ENCODE peak calls at places on chromosomes 7 and 10, in seven cellular contexts. Q, P, L, E, N, S and J are unnamed samples. For H3K4me1, the result is how much of the 10 kb centered on the place peaks cover.

GRCh38 chr7:139702811-139703467 is 74.9 kb downstream of the HIPK2 start:
- DNase-seq in Q (no peak), P (no peak), L (no peak), E (no peak), N (no peak), S (no peak), J (no peak)

GRCh38 chr7:91240546-91240945 is 23.7 kb upstream of the FZD1 start:
- DNase-seq in Q (no peak), P (no peak), L (no peak), E (no peak), N (no peak), S (no peak), J (no peak)

GRCh38 chr7:139118803-139119485 is 9.4 kb upstream of the ZC3HAV1 start:
- DNase-seq in Q (peak), P (no peak), L (peak), E (peak), N (no peak), S (no peak), J (no peak)

GRCh38 chr7:105268511-105269392 is 120.0 kb downstream of the SRPK2 start:
- DNase-seq in Q (no peak), P (no peak), L (no peak), E (peak), N (no peak), S (no peak), J (no peak)

GRCh38 chr7:105643384-105643783 is 62.1 kb upstream of the EFCAB10 start:
- DNase-seq in Q (peak), P (peak), L (no peak), E (no peak), N (no peak), S (peak), J (no peak)

GRCh38 chr7:124085168-124085567 is 52.3 kb upstream of the TMEM229A start:
- DNase-seq in Q (no peak), P (no peak), L (no peak), E (peak), N (no peak), S (no peak), J (no peak)

GRCh38 chr10:100744980-100745881 is at the start of gene PAX2:
- DNase-seq in Q (peak), P (no peak), L (no peak), E (no peak), N (no peak), S (peak), J (no peak)

GRCh38 chr7:17546206-17546998 is 247.9 kb downstream of the AHR start:
- DNase-seq in Q (no peak), P (no peak), L (no peak), E (no peak), N (no peak), S (no peak), J (no peak)

GRCh38 chr7:32102432-32102851 is 32.2 kb upstream of the PDE1C start:
- DNase-seq in Q (no peak), P (peak), L (no peak), E (no peak), N (no peak), S (no peak), J (no peak)

GRCh38 chr10:30186371-30186875 is 127.0 kb upstream of the JCAD start:
- DNase-seq in Q (no peak), P (no peak), L (no peak), E (no peak), N (no peak), S (no peak), J (no peak)

GRCh38 chr7:155282671-155283070 is 15.0 kb upstream of the INSIG1 start:
- DNase-seq in Q (no peak), P (no peak), L (no peak), E (no peak), N (no peak), S (no peak), J (no peak)

GRCh38 chr7:157139142-157140117 is 704 bp downstream of the UBE3C start:
- DNase-seq in Q (peak), P (peak), L (peak), E (peak), N (no peak), S (no peak), J (peak)

GRCh38 chr7:71238541-71238940 is 106.6 kb downstream of the GALNT17 start:
- DNase-seq in Q (no peak), P (no peak), L (no peak), E (no peak), N (no peak), S (no peak), J (no peak)

GRCh38 chr10:19811517-19811916 is 4.7 kb upstream of the PLXDC2 start:
- DNase-seq in Q (peak), P (no peak), L (no peak), E (no peak), N (no peak), S (peak), J (no peak)

GRCh38 chr7:81235896-81236479 is 317.1 kb upstream of the SEMA3C start:
- DNase-seq in Q (no peak), P (no peak), L (no peak), E (no peak), N (no peak), S (no peak), J (no peak)

GRCh38 chr10:79100761-79101160 is 32.0 kb downstream of the ZMIZ1 start:
- DNase-seq in Q (no peak), P (no peak), L (no peak), E (no peak), N (no peak), S (no peak), J (no peak)

GRCh38 chr10:33103980-33104379 is 145.9 kb upstream of the ITGB1 start:
- DNase-seq in Q (no peak), P (no peak), L (no peak), E (no peak), N (no peak), S (no peak), J (no peak)

GRCh38 chr10:113139695-113140094 is 189.6 kb downstream of the TCF7L2 start:
- DNase-seq in Q (peak), P (no peak), L (no peak), E (no peak), N (no peak), S (no peak), J (no peak)

GRCh38 chr10:62636825-62637248 is 167.7 kb upstream of the ADO start:
- DNase-seq in Q (no peak), P (no peak), L (no peak), E (no peak), N (no peak), S (no peak), J (no peak)
- H3K4me1 ChIP-seq in Q (under half), P (under half), L (under half), E (under half), N (under half), S (under half), J (under half)

GRCh38 chr7:74290999-74291441 is 1.8 kb downstream of the CLIP2 start:
- DNase-seq in Q (no peak), P (no peak), L (no peak), E (peak), N (no peak), S (no peak), J (no peak)
- H3K4me1 ChIP-seq in Q (under half), P (half or more), L (under half), E (under half), N (under half), S (under half), J (under half)

GRCh38 chr7:77831953-77832352 is 33.4 kb downstream of the PHTF2 start:
- DNase-seq in Q (no peak), P (no peak), L (no peak), E (no peak), N (no peak), S (no peak), J (no peak)
- H3K4me1 ChIP-seq in Q (under half), P (under half), L (under half), E (under half), N (under half), S (under half), J (under half)

GRCh38 chr10:122376364-122376961 is 2.0 kb downstream of the PLEKHA1 start:
- DNase-seq in Q (no peak), P (no peak), L (no peak), E (no peak), N (no peak), S (no peak), J (no peak)

GRCh38 chr10:122375761-122376160 is 1.3 kb downstream of the PLEKHA1 start:
- DNase-seq in Q (no peak), P (no peak), L (no peak), E (no peak), N (no peak), S (no peak), J (no peak)

GRCh38 chr10:122374246-122374858 is at the start of gene PLEKHA1:
- DNase-seq in Q (peak), P (peak), L (peak), E (peak), N (peak), S (peak), J (peak)

GRCh38 chr10:122373713-122374112 is 795 bp upstream of the PLEKHA1 start:
- DNase-seq in Q (peak), P (no peak), L (no peak), E (peak), N (no peak), S (no peak), J (no peak)

GRCh38 chr10:122374859-122375721 is 582 bp downstream of the PLEKHA1 start:
- DNase-seq in Q (peak), P (peak), L (peak), E (peak), N (peak), S (peak), J (peak)
- H3K4me1 ChIP-seq in Q (under half), P (half or more), L (under half), E (under half), N (under half), S (under half), J (under half)